ENCODE peak calls at places on chromosomes 1 and 21, in ten cellular contexts. U is cardiac muscle cell, W is spleen, X is IMR-90, L is heart left ventricle, J is adrenal gland, G is upper lobe of left lung, R is OCI-LY7, Y is left lung, N is A549. Q is an unnamed sample. For H3K4me1, the result is how much of the 10 kb centered on the place peaks cover.

GRCh38 chr1:112325504-112325903 is 70.5 kb upstream of the CTTNBP2NL start:
- DNase-seq in U (no peak), W (no peak), X (no peak), L (peak), J (no peak), G (no peak), R (no peak), Y (no peak), N (no peak), Q (no peak)

GRCh38 chr1:236058141-236058626 is 6.7 kb downstream of the NID1 start:
- DNase-seq in U (no peak), W (no peak), X (peak), L (no peak), J (no peak), G (no peak), R (no peak), Y (no peak), N (no peak), Q (no peak)

GRCh38 chr1:20151906-20152598 is 12.9 kb downstream of the PLA2G2F start:
- DNase-seq in U (peak), W (peak), X (peak), L (peak), J (peak), G (peak), R (peak), Y (peak), N (peak), Q (peak)

GRCh38 chr21:21631961-21632360 is 633.8 kb downstream of the NCAM2 start:
- DNase-seq in U (no peak), W (no peak), X (peak), L (no peak), J (peak), G (no peak), R (no peak), Y (no peak), N (no peak), Q (peak)

GRCh38 chr1:215277537-215277936 is 195.0 kb downstream of the KCNK2 start:
- DNase-seq in U (no peak), W (no peak), X (peak), L (no peak), J (no peak), G (no peak), R (no peak), Y (no peak), N (no peak), Q (no peak)

GRCh38 chr1:78672428-78672827 is 22.8 kb downstream of the IFI44 start:
- DNase-seq in U (no peak), W (no peak), X (no peak), L (no peak), J (no peak), G (no peak), R (no peak), Y (peak), N (no peak), Q (no peak)

GRCh38 chr1:189859385-189859977 is 618.2 kb downstream of the BRINP3 start:
- DNase-seq in U (no peak), W (no peak), X (no peak), L (no peak), J (no peak), G (no peak), R (peak), Y (no peak), N (peak), Q (peak)

GRCh38 chr1:55612988-55613387 is 397.8 kb upstream of the USP24 start:
- DNase-seq in U (no peak), W (no peak), X (no peak), L (no peak), J (no peak), G (no peak), R (no peak), Y (no peak), N (no peak), Q (no peak)

GRCh38 chr1:92291372-92291999 is 7.3 kb downstream of the GLMN start:
- DNase-seq in U (peak), W (no peak), X (peak), L (no peak), J (no peak), G (no peak), R (peak), Y (no peak), N (peak), Q (no peak)

GRCh38 chr1:155255243-155256100 is at the start of gene ENTREP3:
- DNase-seq in U (peak), W (peak), X (peak), L (peak), J (peak), G (peak), R (peak), Y (peak), N (peak), Q (peak)

GRCh38 chr1:69305621-69306020 is 262.1 kb upstream of the LRRC7 start:
- DNase-seq in U (no peak), W (no peak), X (no peak), L (no peak), J (no peak), G (no peak), R (peak), Y (no peak), N (peak), Q (peak)
- TF ChIP-seq CTCF in U (no peak), W (no peak), X (no peak), L (no peak), J (no peak), G (no peak), R (peak), Y (no peak), N (no peak), Q (peak)

GRCh38 chr21:42460391-42461184 is 35.4 kb downstream of the RSPH1 start:
- DNase-seq in U (no peak), W (peak), X (no peak), L (no peak), J (no peak), G (peak), R (peak), Y (no peak), N (no peak), Q (peak)
- H3K4me1 ChIP-seq in U (under half), W (under half), X (under half), L (under half), J (under half), G (under half), R (half or more), Y (under half), N (under half), Q (under half)

GRCh38 chr1:75522389-75522788 is 88.5 kb downstream of the SLC44A5 start:
- DNase-seq in U (peak), W (no peak), X (no peak), L (no peak), J (peak), G (no peak), R (no peak), Y (no peak), N (no peak), Q (no peak)
- TF ChIP-seq CTCF in U (no peak), W (no peak), X (no peak), L (no peak), J (no peak), G (no peak), R (no peak), Y (no peak), N (no peak), Q (no peak)

GRCh38 chr1:16613185-16614147 is at the start of gene NBPF1:
- DNase-seq in U (peak), W (peak), X (peak), L (peak), J (peak), G (peak), R (peak), Y (peak), N (peak), Q (peak)
- H3K4me1 ChIP-seq in U (under half), W (under half), X (under half), L (under half), J (under half), G (under half), R (under half), Y (under half), N (under half), Q (under half)

GRCh38 chr1:102174259-102174863 is 177.6 kb upstream of the OLFM3 start:
- DNase-seq in U (no peak), W (no peak), X (no peak), L (no peak), J (no peak), G (no peak), R (peak), Y (no peak), N (peak), Q (peak)
- TF ChIP-seq CTCF in U (no peak), W (no peak), X (no peak), L (no peak), J (no peak), G (no peak), R (peak), Y (no peak), N (no peak), Q (peak)

DNA sequence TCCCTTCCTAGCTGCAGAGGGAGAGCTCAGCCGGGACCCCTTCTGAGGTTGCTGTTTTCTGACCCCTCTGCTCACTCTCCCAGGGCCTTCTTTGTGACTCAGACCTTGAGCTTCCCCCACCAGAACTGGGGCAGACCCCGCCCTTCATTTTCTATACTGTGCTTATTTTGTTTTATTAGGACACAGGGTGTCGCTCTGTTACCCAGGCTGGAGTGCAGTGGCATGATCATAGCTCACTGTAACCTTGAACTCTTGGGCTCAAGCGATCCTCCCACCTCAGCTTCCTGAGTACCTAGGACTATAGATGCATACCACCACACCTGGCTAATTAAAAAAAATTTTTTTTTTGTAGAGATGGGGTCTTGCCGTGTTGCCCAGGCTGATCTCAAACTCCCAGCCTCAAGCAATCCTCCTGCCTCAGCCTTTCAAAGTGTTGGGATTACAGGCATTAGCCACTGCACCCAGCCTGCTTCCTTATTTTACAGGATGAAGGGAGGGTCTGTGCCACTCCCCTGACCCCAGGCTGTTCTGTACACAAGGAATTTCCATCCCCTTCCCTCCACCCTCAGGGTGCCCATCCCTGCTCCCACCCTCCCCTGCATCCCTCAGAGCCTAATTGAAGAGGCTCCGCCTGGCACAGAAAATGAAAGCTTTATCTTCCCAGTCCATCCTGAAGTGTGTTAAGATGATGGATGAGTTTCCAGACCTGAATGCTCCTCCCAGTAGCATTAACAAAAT is 195.2 kb upstream of the POU3F1 start:
- DNase-seq in U (no peak), W (no peak), X (no peak), L (no peak), J (no peak), G (no peak), R (peak), Y (no peak), N (no peak), Q (no peak)
- H3K4me1 ChIP-seq in U (under half), W (under half), X (under half), L (under half), J (under half), G (under half), R (under half), Y (under half), N (under half), Q (under half)

GRCh38 chr1:46413596-46413985 is 19.5 kb downstream of the FAAH start:
- DNase-seq in U (peak), W (no peak), X (no peak), L (no peak), J (no peak), G (no peak), R (peak), Y (no peak), N (no peak), Q (no peak)
- TF ChIP-seq CTCF in U (peak), W (no peak), X (peak), L (no peak), J (peak), G (no peak), R (peak), Y (no peak), N (no peak), Q (peak)

GRCh38 chr1:153643100-153643499 is 9.2 kb downstream of the CHTOP start:
- DNase-seq in U (no peak), W (no peak), X (no peak), L (no peak), J (no peak), G (no peak), R (no peak), Y (no peak), N (no peak), Q (no peak)
- H3K4me1 ChIP-seq in U (under half), W (half or more), X (under half), L (under half), J (under half), G (under half), R (under half), Y (under half), N (under half), Q (under half)